ENCODE peak calls at places on chromosomes 6 and 20, in five cellular contexts. J, H, X, V and Y are unnamed samples.

GRCh38 chr6:144190051-144190450 is 39.7 kb downstream of the STX11 start:
- DNase-seq in H (no peak), X (no peak), J (no peak), V (no peak), Y (no peak)

GRCh38 chr20:32387262-32387661 is 29.1 kb downstream of the ASXL1 start:
- DNase-seq in H (no peak), X (no peak), J (no peak), V (no peak), Y (peak)

GRCh38 chr6:107704377-107705013 is 119.6 kb downstream of the SCML4 start:
- DNase-seq in H (peak), J (no peak), X (no peak), V (no peak), Y (no peak)

GRCh38 chr6:148440877-148441453 is 98.3 kb downstream of the SASH1 start:
- DNase-seq in V (peak), J (no peak), H (peak), X (no peak), Y (peak)

GRCh38 chr20:58141496-58141895 is 87.0 kb downstream of the ANKRD60 start:
- DNase-seq in J (no peak), H (no peak), V (no peak), X (no peak), Y (no peak)

GRCh38 chr6:7432391-7433207 is 43.0 kb downstream of the RIOK1 start:
- DNase-seq in H (peak), X (no peak), J (no peak), V (no peak), Y (no peak)

GRCh38 chr20:47620808-47621805 is 119.4 kb downstream of the NCOA3 start:
- DNase-seq in X (peak), J (no peak), V (no peak), H (peak), Y (peak)

GRCh38 chr6:27126815-27127537 is 120.5 kb upstream of the PRSS16 start:
- DNase-seq in H (peak), X (no peak), J (peak), V (peak), Y (peak)

GRCh38 chr6:112114577-112115223 is 27.3 kb downstream of the FAM229B start:
- DNase-seq in V (no peak), X (no peak), H (peak), J (no peak), Y (no peak)

GRCh38 chr6:10184408-10185187 is 230.3 kb downstream of the TFAP2A start:
- DNase-seq in H (peak), J (no peak), V (no peak), X (no peak), Y (no peak)

GRCh38 chr6:35084511-35085203 is 56.5 kb downstream of the TCP11 start:
- DNase-seq in H (peak), X (no peak), J (no peak), V (no peak), Y (no peak)

GRCh38 chr6:157615411-157615763 is 207.7 kb upstream of the SNX9 start:
- DNase-seq in V (no peak), H (peak), J (no peak), X (no peak), Y (no peak)

GRCh38 chr6:11374036-11375010 is 141.9 kb upstream of the NEDD9 start:
- DNase-seq in V (no peak), J (no peak), H (no peak), X (no peak), Y (no peak)

GRCh38 chr20:59948828-59949720 is 8.9 kb downstream of the FAM217B start:
- DNase-seq in J (peak), H (peak), X (peak), V (peak), Y (no peak)

GRCh38 chr6:31901415-31901952 is 402 bp downstream of the ZBTB12 start:
- DNase-seq in X (no peak), J (peak), H (peak), V (peak), Y (no peak)